ENCODE peak calls at places on chromosomes 13 and 19, in nine cellular contexts. G is tibial nerve, Z is body of pancreas, H is heart left ventricle, X is breast epithelium, D is transverse colon, Q is spleen, J is uterus, B is H1. N is an unnamed sample. For H3K4me1, the result is how much of the 10 kb centered on the place peaks cover.

GRCh38 chr19:19271828-19272599 is 1.1 kb downstream of the TM6SF2 start:
- DNase-seq in G (no peak), B (no peak), Z (no peak), J (no peak), X (no peak), H (no peak), D (no peak), Q (no peak), N (no peak)

GRCh38 chr13:42849200-42849599 is 67.8 kb downstream of the FAM216B start:
- DNase-seq in X (no peak), Z (no peak), D (no peak), H (no peak), J (no peak), B (no peak), G (no peak), Q (no peak), N (no peak)

GRCh38 chr13:106449096-106449495 is 86.4 kb downstream of the EFNB2 start:
- DNase-seq in B (no peak), H (no peak), G (no peak), Q (no peak), D (no peak), Z (no peak), X (no peak), J (no peak), N (no peak)

GRCh38 chr13:78317030-78317429 is 286.3 kb downstream of the POU4F1 start:
- DNase-seq in Z (no peak), B (no peak), J (no peak), D (no peak), H (no peak), Q (no peak), X (no peak), G (no peak), N (no peak)

GRCh38 chr19:13597625-13598024 is 91.3 kb upstream of the CACNA1A start:
- DNase-seq in J (peak), Q (no peak), X (peak), D (peak), B (no peak), G (no peak), H (peak), Z (peak), N (peak)

GRCh38 chr13:20721058-20721453 is 17.6 kb downstream of the IL17D start:
- DNase-seq in H (no peak), G (no peak), D (no peak), J (no peak), Q (no peak), Z (no peak), B (no peak), X (no peak), N (no peak)

GRCh38 chr13:84821261-84821660 is 939.0 kb upstream of the SLITRK1 start:
- DNase-seq in Z (no peak), H (no peak), B (no peak), J (no peak), Q (no peak), D (no peak), G (no peak), X (no peak), N (no peak)

GRCh38 chr19:58095328-58095727 is 2.7 kb downstream of the ZSCAN18 start:
- DNase-seq in D (no peak), J (no peak), B (no peak), Z (no peak), G (no peak), X (no peak), H (no peak), Q (no peak), N (no peak)

GRCh38 chr19:50836543-50837195 is 3.3 kb upstream of the KLK15 start:
- DNase-seq in J (no peak), Z (peak), G (no peak), H (no peak), Q (peak), D (peak), X (no peak), B (no peak), N (no peak)

GRCh38 chr19:15251749-15252397 is 19.6 kb upstream of the EPHX3 start:
- DNase-seq in D (peak), H (peak), X (peak), B (peak), G (peak), Z (peak), Q (no peak), J (peak), N (peak)

GRCh38 chr13:44565881-44566280 is 10.2 kb downstream of the TSC22D1 start:
- DNase-seq in J (no peak), G (no peak), D (no peak), X (no peak), B (no peak), Q (no peak), Z (no peak), H (no peak), N (no peak)

GRCh38 chr19:7618771-7619510 is 10.4 kb downstream of the XAB2 start:
- DNase-seq in Q (no peak), H (no peak), Z (peak), D (peak), J (no peak), G (no peak), B (no peak), X (peak), N (no peak)

GRCh38 chr13:114124921-114125320 is 7.5 kb downstream of the RASA3 start:
- DNase-seq in B (no peak), J (no peak), X (no peak), D (no peak), G (no peak), H (no peak), Q (no peak), Z (no peak), N (no peak)

GRCh38 chr19:39996218-39996810 is 546 bp upstream of the ZNF546 start:
- DNase-seq in B (no peak), Z (no peak), J (no peak), X (no peak), D (peak), H (no peak), G (no peak), Q (no peak), N (no peak)

GRCh38 chr13:31413531-31413930 is 213.8 kb downstream of the B3GLCT start:
- DNase-seq in D (no peak), Q (no peak), J (no peak), G (no peak), Z (no peak), B (no peak), H (no peak), X (no peak), N (no peak)

GRCh38 chr13:113464476-113464875 is 11.2 kb upstream of the ADPRHL1 start:
- DNase-seq in J (no peak), Z (no peak), D (no peak), G (no peak), B (no peak), Q (no peak), H (no peak), X (no peak), N (no peak)

GRCh38 chr13:87810391-87810801 is 139.2 kb downstream of the SLITRK5 start:
- DNase-seq in D (no peak), B (peak), H (no peak), J (no peak), G (no peak), Q (peak), X (no peak), Z (no peak), N (no peak)

GRCh38 chr13:91764527-91764926 is 366.1 kb downstream of the GPC5 start:
- DNase-seq in Z (no peak), H (no peak), J (no peak), B (no peak), Q (no peak), X (no peak), G (no peak), D (no peak), N (no peak)

GRCh38 chr19:17235618-17236413 is 9.8 kb downstream of the OCEL1 start:
- DNase-seq in X (peak), J (peak), B (no peak), H (peak), Z (peak), D (peak), Q (peak), G (peak), N (peak)

GRCh38 chr19:52211926-52212571 is 22.2 kb downstream of the PPP2R1A start:
- DNase-seq in Q (no peak), Z (no peak), B (no peak), G (no peak), D (no peak), H (no peak), J (no peak), X (no peak), N (no peak)

GRCh38 chr13:101450749-101451130 is 1.7 kb upstream of the ITGBL1 start:
- DNase-seq in X (no peak), Z (no peak), Q (no peak), G (no peak), H (no peak), B (no peak), J (no peak), D (no peak), N (no peak)

GRCh38 chr13:60583911-60584753 is 187.1 kb downstream of the TDRD3 start:
- DNase-seq in Z (no peak), J (peak), B (peak), Q (no peak), D (peak), G (peak), X (no peak), H (no peak), N (no peak)

GRCh38 chr13:99418663-99419140 is 82.6 kb upstream of the TM9SF2 start:
- DNase-seq in D (no peak), Z (no peak), J (no peak), X (no peak), B (no peak), Q (no peak), G (no peak), H (no peak), N (no peak)

GRCh38 chr13:110799246-110800236 is 86.0 kb downstream of the ING1 start:
- DNase-seq in Z (no peak), J (peak), H (peak), D (no peak), Q (peak), G (peak), B (no peak), X (no peak), N (peak)

GRCh38 chr13:21075303-21076264 is 14.2 kb upstream of the LATS2 start:
- DNase-seq in Q (peak), H (peak), X (no peak), G (no peak), B (no peak), J (peak), Z (peak), D (no peak), N (peak)

GRCh38 chr19:58586131-58586765 is 13.1 kb upstream of the MZF1 start:
- DNase-seq in Q (no peak), B (no peak), Z (no peak), J (no peak), H (no peak), D (no peak), G (no peak), X (no peak), N (no peak)

GRCh38 chr13:99501952-99502310 is 659 bp downstream of the TM9SF2 start:
- DNase-seq in G (no peak), X (no peak), B (no peak), H (no peak), D (peak), Z (peak), Q (no peak), J (no peak), N (peak)

GRCh38 chr19:40539070-40539469 is 37.6 kb upstream of the SHKBP1 start:
- DNase-seq in H (no peak), B (no peak), J (no peak), Q (no peak), Z (no peak), D (no peak), G (no peak), X (no peak), N (no peak)

GRCh38 chr13:64704121-64704520 is 2526.0 kb downstream of the PCDH9 start:
- DNase-seq in D (no peak), B (no peak), G (no peak), H (no peak), Q (no peak), J (no peak), X (no peak), Z (no peak), N (no peak)

GRCh38 chr19:33868821-33869412 is 72.2 kb downstream of the KCTD15 start:
- DNase-seq in H (peak), Z (no peak), Q (peak), X (peak), D (peak), G (no peak), J (peak), B (no peak), N (peak)

GRCh38 chr13:27370305-27370853 is 54.0 kb upstream of the GTF3A start:
- DNase-seq in B (no peak), Z (no peak), H (no peak), G (no peak), D (no peak), J (no peak), Q (no peak), X (no peak), N (no peak)

GRCh38 chr19:7808108-7808507 is 21.9 kb upstream of the EVI5L start:
- DNase-seq in J (no peak), Q (no peak), B (no peak), D (no peak), H (no peak), X (no peak), Z (no peak), G (no peak), N (no peak)

GRCh38 chr19:1169921-1170885 is 3.9 kb downstream of the SBNO2 start:
- DNase-seq in B (no peak), Q (peak), X (peak), G (no peak), Z (no peak), H (peak), J (peak), D (peak), N (peak)

GRCh38 chr13:97979556-97979955 is 26.1 kb downstream of the IPO5 start:
- DNase-seq in Z (no peak), J (no peak), Q (no peak), G (no peak), X (no peak), D (no peak), B (no peak), H (no peak), N (no peak)

GRCh38 chr19:44072543-44073401 is 813 bp downstream of the ZNF284 start:
- DNase-seq in X (no peak), Z (no peak), D (no peak), G (no peak), B (no peak), J (no peak), Q (no peak), H (no peak), N (no peak)

GRCh38 chr19:6828698-6829633 is 56.5 kb downstream of the VAV1 start:
- DNase-seq in G (no peak), J (no peak), Z (no peak), Q (no peak), H (no peak), D (no peak), X (no peak), B (no peak), N (no peak)

GRCh38 chr13:42681394-42681793 is 100.0 kb upstream of the FAM216B start:
- DNase-seq in G (no peak), H (no peak), Z (no peak), J (no peak), D (no peak), B (no peak), X (no peak), Q (no peak), N (no peak)

GRCh38 chr13:73090116-73090811 is 31.5 kb downstream of the KLF5 start:
- DNase-seq in G (no peak), D (peak), Q (no peak), H (no peak), X (peak), B (peak), J (no peak), Z (no peak), N (no peak)

GRCh38 chr19:38700933-38701454 is 43.3 kb downstream of the CAPN12 start:
- DNase-seq in H (no peak), J (no peak), X (no peak), D (no peak), Q (no peak), B (no peak), Z (no peak), G (no peak), N (no peak)

GRCh38 chr19:38700350-38700932 is 43.8 kb downstream of the CAPN12 start:
- DNase-seq in X (no peak), G (no peak), B (no peak), Q (no peak), Z (no peak), J (no peak), H (no peak), D (no peak), N (no peak)

GRCh38 chr19:38699647-38700349 is 44.5 kb downstream of the CAPN12 start:
- DNase-seq in J (no peak), G (no peak), X (no peak), B (no peak), D (no peak), Q (no peak), H (no peak), Z (no peak), N (no peak)

GRCh38 chr19:38702278-38702677 is 42.0 kb downstream of the CAPN12 start:
- DNase-seq in G (no peak), J (no peak), Q (no peak), X (no peak), H (no peak), D (no peak), Z (no peak), B (no peak), N (no peak)

DNA sequence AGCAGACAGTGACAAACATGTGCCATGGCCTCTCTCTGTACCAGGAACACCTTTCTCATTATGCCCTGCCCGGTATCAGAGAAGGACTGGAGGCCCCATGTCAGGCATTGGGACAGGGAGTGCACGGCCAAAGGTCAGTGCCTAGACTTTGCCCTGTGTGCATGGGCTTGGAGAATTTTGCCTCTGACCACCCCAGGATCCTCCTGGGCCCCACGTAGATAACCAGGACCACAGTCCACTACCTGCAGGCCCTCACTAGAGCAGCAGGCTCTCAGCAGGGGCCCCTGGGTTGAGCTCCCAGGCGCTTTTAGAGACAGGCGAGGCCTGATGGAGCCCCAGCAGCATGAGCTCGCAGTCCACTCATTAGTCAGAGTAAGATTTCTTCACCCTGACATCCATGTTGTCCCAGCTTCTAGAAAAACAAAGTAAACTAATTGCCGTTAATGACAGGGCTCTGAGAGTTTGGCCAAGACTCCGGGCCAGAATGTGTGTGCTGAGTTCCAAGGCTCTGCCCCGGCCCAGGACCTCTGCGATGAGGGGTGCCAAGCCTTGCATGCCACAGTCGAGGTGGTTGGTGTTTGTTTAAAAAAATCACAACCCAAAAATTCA is 42.7 kb downstream of the CAPN12 start:
- DNase-seq in Z (no peak), J (no peak), X (no peak), D (peak), H (no peak), B (no peak), Q (no peak), G (no peak), N (no peak)
- H3K4me1 ChIP-seq in Z (half or more), J (under half), X (under half), D (half or more), H (half or more), B (under half), Q (half or more), G (half or more), N (under half)

GRCh38 chr19:41870401-41870873 is 6.6 kb upstream of the CD79A start:
- DNase-seq in J (no peak), Z (no peak), Q (no peak), H (no peak), X (no peak), B (no peak), G (no peak), D (no peak), N (no peak)
- TF ChIP-seq POLR2A in J (no peak), Z (no peak), Q (no peak), H (no peak), X (no peak), B (peak), G (no peak), D (no peak), N (no peak)

DNA sequence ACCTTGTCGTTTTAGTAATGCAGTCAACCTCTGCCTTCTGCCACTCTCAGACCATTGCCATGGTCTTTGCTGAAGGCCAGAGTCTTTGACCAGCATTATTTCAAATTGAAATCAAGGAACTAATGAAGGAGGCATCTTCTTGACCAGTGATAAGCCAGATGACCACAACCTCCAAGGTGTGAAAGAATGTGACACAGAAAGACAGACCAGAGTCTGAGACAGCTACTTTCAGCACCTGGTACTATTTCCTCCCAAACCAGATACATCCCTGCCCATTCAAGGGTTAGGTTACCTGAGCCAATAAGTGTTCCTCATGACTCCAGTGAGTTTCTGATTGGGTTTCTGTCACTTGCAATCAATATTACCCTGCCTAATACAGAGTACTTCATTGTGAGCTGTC is 20.3 kb upstream of the RNASEH2B start:
- DNase-seq in Z (no peak), X (no peak), G (no peak), D (no peak), J (no peak), H (no peak), B (no peak), Q (no peak), N (no peak)
- H3K4me1 ChIP-seq in Z (under half), X (under half), G (under half), D (under half), J (under half), H (under half), B (under half), Q (under half), N (under half)

GRCh38 chr19:48872182-48872883 is at the start of gene PPP1R15A:
- DNase-seq in X (peak), G (peak), Q (peak), D (peak), B (peak), H (peak), J (peak), Z (peak), N (peak)
- TF ChIP-seq POLR2A in X (peak), G (peak), Q (peak), D (peak), B (peak), H (peak), J (peak), Z (peak), N (peak)